ENCODE peak calls at places on chromosomes 5 and 9, in nine cellular contexts. I is COR-L47, S is T47D, R is GM03348, Z is posterior vena cava, Y is NCI-H1930, X is HFF-Myc, E is GM19239, V is GM23338. A is an unnamed sample.
A peak's percentile ranks its signal among the peaks of the same experiment; 100 is the strongest.

GRCh38 chr9:132798817-132799790 is 79.0 kb downstream of the AK8 start:
- DNase-seq in I (peak; percentile 68), S (no peak), R (no peak), Z (no peak), Y (no peak), X (no peak), E (no peak), V (peak; percentile 30), A (no peak)

GRCh38 chr9:76667521-76667957 is 96.7 kb upstream of the PCA3 start:
- DNase-seq in I (no peak), S (no peak), R (peak; percentile 45), Z (no peak), Y (no peak), X (no peak), E (no peak), V (no peak), A (no peak)

GRCh38 chr5:99019812-99020697 is 91.2 kb upstream of the CHD1 start:
- DNase-seq in I (no peak), S (peak; percentile 21), R (peak; percentile 81), Z (no peak), Y (no peak), X (peak; percentile 67), E (no peak), V (no peak), A (peak; percentile 80)

GRCh38 chr5:82355053-82355452 is 76.9 kb upstream of the RPS23 start:
- DNase-seq in I (no peak), S (no peak), R (no peak), Z (no peak), Y (no peak), X (no peak), E (no peak), V (no peak), A (no peak)

GRCh38 chr5:76104027-76104426 is 20.8 kb downstream of the SV2C start:
- DNase-seq in I (no peak), S (peak; percentile 65), R (peak; percentile 7), Z (no peak), Y (no peak), X (peak; percentile 4), E (no peak), V (peak; percentile 72), A (no peak)

GRCh38 chr5:42828661-42829060 is 17.0 kb upstream of the SELENOP start:
- DNase-seq in I (no peak), S (no peak), R (no peak), Z (no peak), Y (no peak), X (no peak), E (no peak), V (no peak), A (no peak)

GRCh38 chr5:148005788-148006520 is 57.8 kb upstream of the SPINK5 start:
- DNase-seq in I (no peak), S (no peak), R (no peak), Z (no peak), Y (no peak), X (no peak), E (no peak), V (peak; percentile 92), A (no peak)

GRCh38 chr5:73789851-73790281 is 163.9 kb downstream of the ARHGEF28 start:
- DNase-seq in I (no peak), S (no peak), R (no peak), Z (no peak), Y (no peak), X (no peak), E (no peak), V (no peak), A (no peak)

GRCh38 chr9:129235931-129236331 is 57.9 kb upstream of the IER5L start:
- DNase-seq in I (no peak), S (no peak), R (no peak), Z (peak; percentile 67), Y (no peak), X (no peak), E (peak; percentile 33), V (no peak), A (no peak)

GRCh38 chr9:114319147-114319546 is 3.8 kb upstream of the ORM1 start:
- DNase-seq in I (no peak), S (no peak), R (no peak), Z (peak; percentile 4), Y (no peak), X (no peak), E (no peak), V (no peak), A (no peak)

GRCh38 chr5:79947486-79948023 is 43.5 kb downstream of the MTX3 start:
- DNase-seq in I (no peak), S (no peak), R (no peak), Z (no peak), Y (no peak), X (no peak), E (no peak), V (no peak), A (no peak)

GRCh38 chr5:176712546-176713297 is 65.4 kb downstream of the TSPAN17 start:
- DNase-seq in I (no peak), S (no peak), R (no peak), Z (no peak), Y (no peak), X (no peak), E (no peak), V (no peak), A (no peak)

GRCh38 chr9:36876056-36876455 is 158.0 kb downstream of the PAX5 start:
- DNase-seq in I (no peak), S (no peak), R (no peak), Z (peak; percentile 55), Y (no peak), X (no peak), E (no peak), V (no peak), A (no peak)

GRCh38 chr9:133715295-133715865 is 22.8 kb downstream of the SARDH start:
- DNase-seq in I (no peak), S (no peak), R (no peak), Z (peak; percentile 80), Y (no peak), X (no peak), E (no peak), V (no peak), A (no peak)

GRCh38 chr5:57895766-57896165 is 413.2 kb upstream of the ACTBL2 start:
- DNase-seq in I (no peak), S (no peak), R (peak; percentile 48), Z (no peak), Y (no peak), X (no peak), E (no peak), V (no peak), A (no peak)

GRCh38 chr9:131117111-131117761 is 8.2 kb upstream of the NUP214 start:
- DNase-seq in I (peak; percentile 64), S (no peak), R (no peak), Z (peak; percentile 67), Y (no peak), X (no peak), E (no peak), V (no peak), A (peak; percentile 48)

GRCh38 chr5:151082976-151083651 is 2.3 kb upstream of the TNIP1 start:
- DNase-seq in I (peak; percentile 21), S (no peak), R (no peak), Z (no peak), Y (no peak), X (no peak), E (no peak), V (no peak), A (no peak)

A was measured in glomerular endothelial cell.